ENCODE peak calls at places on chromosome 18, in ten cellular contexts. I is left kidney; X is right lobe of liver; C is T-helper 9 cell; G is fibroblast of lung; F is neuronal stem cell; M is T-helper 2 cell; U is activated T-helper 1 cell treated with anti-CD3 and anti-CD28 coated beads, Interleukin-2, amount 50 U/mL, for 16 hours; Q is stimulated activated CD8-positive, alpha-beta memory T cell treated with anti-CD3 and anti-CD28 coated beads, Interleukin-15, amount 100 ng/mL, for 48 hours; W is skeletal muscle cell. R is an unnamed sample.

GRCh38 chr18:46894124-46894523 is 23.2 kb downstream of the PIAS2 start:
- DNase-seq in I (no peak), X (no peak), C (no peak), G (no peak), F (no peak), M (no peak), U (no peak), Q (no peak), W (no peak), R (no peak)

GRCh38 chr18:2716394-2717326 is 61.1 kb downstream of the SMCHD1 start:
- DNase-seq in I (no peak), X (no peak), C (no peak), G (no peak), F (no peak), M (no peak), U (no peak), Q (no peak), W (no peak), R (no peak)

GRCh38 chr18:12597775-12598174 is 60.1 kb downstream of the SPIRE1 start:
- DNase-seq in I (peak), X (no peak), C (no peak), G (peak), F (no peak), M (no peak), U (no peak), Q (no peak), W (peak), R (peak)

GRCh38 chr18:71398530-71398929 is 1109.7 kb downstream of the SOCS6 start:
- DNase-seq in I (peak), X (no peak), C (no peak), G (peak), F (peak), M (peak), U (no peak), Q (no peak), W (no peak), R (no peak)

GRCh38 chr18:74062037-74062436 is 85.6 kb downstream of the FBXO15 start:
- DNase-seq in I (peak), X (no peak), C (no peak), G (no peak), F (no peak), M (no peak), U (no peak), Q (no peak), W (no peak), R (no peak)

GRCh38 chr18:61167902-61168301 is 165.3 kb upstream of the CDH20 start:
- DNase-seq in I (no peak), X (no peak), C (no peak), G (no peak), F (no peak), M (no peak), U (no peak), Q (no peak), W (no peak), R (no peak)

GRCh38 chr18:12307871-12308385 is at the start of gene TUBB6:
- DNase-seq in I (peak), X (peak), C (no peak), G (peak), F (peak), M (peak), U (no peak), Q (peak), W (no peak), R (peak)

GRCh38 chr18:3610818-3611217 is 160.8 kb downstream of the TGIF1 start:
- DNase-seq in I (no peak), X (no peak), C (no peak), G (peak), F (no peak), M (peak), U (no peak), Q (no peak), W (no peak), R (no peak)

GRCh38 chr18:50079571-50080295 is 115.2 kb downstream of the MYO5B start:
- DNase-seq in I (no peak), X (peak), C (no peak), G (no peak), F (no peak), M (no peak), U (no peak), Q (no peak), W (no peak), R (no peak)

GRCh38 chr18:6982398-6982797 is 135.2 kb downstream of the LAMA1 start:
- DNase-seq in I (no peak), X (no peak), C (no peak), G (no peak), F (no peak), M (no peak), U (no peak), Q (no peak), W (no peak), R (no peak)

GRCh38 chr18:49028801-49029506 is 78.2 kb upstream of the SMAD7 start:
- DNase-seq in I (no peak), X (no peak), C (no peak), G (no peak), F (no peak), M (no peak), U (no peak), Q (no peak), W (no peak), R (no peak)

GRCh38 chr18:67731853-67732252 is 215.3 kb upstream of the DSEL start:
- DNase-seq in I (no peak), X (no peak), C (no peak), G (peak), F (no peak), M (no peak), U (no peak), Q (no peak), W (peak), R (peak)

GRCh38 chr18:9109523-9109922 is 7.0 kb downstream of the NDUFV2 start:
- DNase-seq in I (no peak), X (no peak), C (no peak), G (peak), F (no peak), M (no peak), U (no peak), Q (no peak), W (no peak), R (no peak)

GRCh38 chr18:25230658-25231326 is 121.2 kb downstream of the ZNF521 start:
- DNase-seq in I (peak), X (no peak), C (no peak), G (peak), F (no peak), M (no peak), U (no peak), Q (no peak), W (peak), R (no peak)

GRCh38 chr18:77086034-77086433 is 46.5 kb downstream of the MBP start:
- DNase-seq in I (no peak), X (no peak), C (no peak), G (peak), F (no peak), M (no peak), U (no peak), Q (no peak), W (peak), R (no peak)

GRCh38 chr18:47149457-47150028 is 757 bp downstream of the HDHD2 start:
- DNase-seq in I (no peak), X (no peak), C (no peak), G (no peak), F (no peak), M (no peak), U (no peak), Q (no peak), W (no peak), R (no peak)

GRCh38 chr18:64893349-64893748 is 744.5 kb upstream of the LINC00305 start:
- DNase-seq in I (no peak), X (no peak), C (no peak), G (no peak), F (no peak), M (no peak), U (no peak), Q (no peak), W (no peak), R (no peak)

GRCh38 chr18:70128271-70128670 is 77.2 kb downstream of the RTTN start:
- DNase-seq in I (no peak), X (no peak), C (no peak), G (no peak), F (no peak), M (no peak), U (no peak), Q (no peak), W (no peak), R (no peak)

GRCh38 chr18:40904295-40904694 is 1050.7 kb upstream of the PIK3C3 start:
- DNase-seq in I (peak), X (no peak), C (no peak), G (no peak), F (no peak), M (no peak), U (no peak), Q (no peak), W (no peak), R (no peak)

GRCh38 chr18:6207119-6207518 is 207.6 kb downstream of the L3MBTL4 start:
- DNase-seq in I (peak), X (no peak), C (no peak), G (no peak), F (no peak), M (no peak), U (no peak), Q (no peak), W (no peak), R (no peak)

GRCh38 chr18:28716321-28716720 is 539.4 kb upstream of the CDH2 start:
- DNase-seq in I (no peak), X (no peak), C (no peak), G (no peak), F (no peak), M (no peak), U (no peak), Q (no peak), W (no peak), R (no peak)

GRCh38 chr18:58064406-58064998 is 20.5 kb downstream of the NEDD4L start:
- DNase-seq in I (no peak), X (no peak), C (no peak), G (no peak), F (no peak), M (no peak), U (no peak), Q (no peak), W (no peak), R (no peak)

GRCh38 chr18:38481576-38481975 is 916.0 kb upstream of the CELF4 start:
- DNase-seq in I (no peak), X (no peak), C (no peak), G (no peak), F (no peak), M (no peak), U (no peak), Q (no peak), W (no peak), R (no peak)

GRCh38 chr18:61893304-61893970 is 630 bp upstream of the RNF152 start:
- DNase-seq in I (peak), X (peak), C (peak), G (peak), F (peak), M (peak), U (no peak), Q (peak), W (no peak), R (no peak)

GRCh38 chr18:2336993-2337392 is 234.3 kb downstream of the METTL4 start:
- DNase-seq in I (no peak), X (no peak), C (no peak), G (no peak), F (no peak), M (no peak), U (no peak), Q (no peak), W (no peak), R (no peak)

GRCh38 chr18:46740046-46740445 is 16.8 kb downstream of the ST8SIA5 start:
- DNase-seq in I (no peak), X (no peak), C (no peak), G (no peak), F (no peak), M (no peak), U (no peak), Q (no peak), W (no peak), R (no peak)

GRCh38 chr18:3247243-3248061 is at the start of gene MYL12A:
- DNase-seq in I (peak), X (peak), C (peak), G (peak), F (peak), M (peak), U (peak), Q (peak), W (peak), R (peak)

GRCh38 chr18:36295880-36296301 is 1.6 kb upstream of the FHOD3 start:
- DNase-seq in I (no peak), X (no peak), C (no peak), G (no peak), F (no peak), M (no peak), U (no peak), Q (no peak), W (no peak), R (no peak)

GRCh38 chr18:48859311-48860275 is 91.2 kb downstream of the SMAD7 start:
- DNase-seq in I (peak), X (no peak), C (no peak), G (no peak), F (peak), M (no peak), U (no peak), Q (no peak), W (no peak), R (no peak)

R was measured in RCC 7860.